ENCODE peak calls at places on chromosomes 3 and 15, in eight cellular contexts. One of them, this sample, is unnamed.

GRCh38 chr3:39126532-39127071 is 19.1 kb downstream of the TTC21A start:
- DNase-seq in HCT116: no peak
- DNase-seq in mucosa of descending colon: no peak
- DNase-seq in fibroblast of lung: peak; percentile 77
- DNase-seq in upper lobe of right lung: no peak
- DNase-seq in lung: no peak
- DNase-seq in transverse colon: peak; percentile 56
- DNase-seq in tibial artery: no peak
- DNase-seq in this sample: no peak

GRCh38 chr3:110180733-110181132 is 843.4 kb upstream of the DPPA4 start:
- DNase-seq in mucosa of descending colon: no peak
- DNase-seq in tibial artery: peak; percentile 34
- DNase-seq in fibroblast of lung: peak; percentile 69
- DNase-seq in HCT116: no peak
- DNase-seq in transverse colon: no peak
- DNase-seq in upper lobe of right lung: no peak
- DNase-seq in lung: no peak
- DNase-seq in this sample: no peak

GRCh38 chr3:127718244-127718915 is 45.6 kb downstream of the ABTB1 start:
- DNase-seq in tibial artery: no peak
- DNase-seq in fibroblast of lung: no peak
- DNase-seq in HCT116: no peak
- DNase-seq in mucosa of descending colon: no peak
- DNase-seq in transverse colon: no peak
- DNase-seq in upper lobe of right lung: no peak
- DNase-seq in lung: no peak
- DNase-seq in this sample: peak; percentile 22

GRCh38 chr3:128266453-128266852 is 113.2 kb downstream of the EEFSEC start:
- DNase-seq in fibroblast of lung: no peak
- DNase-seq in transverse colon: no peak
- DNase-seq in upper lobe of right lung: no peak
- DNase-seq in lung: no peak
- DNase-seq in tibial artery: no peak
- DNase-seq in HCT116: no peak
- DNase-seq in mucosa of descending colon: no peak
- DNase-seq in this sample: no peak

GRCh38 chr3:76199382-76199781 is 414.0 kb upstream of the ZNF717 start:
- DNase-seq in fibroblast of lung: peak; percentile 61
- DNase-seq in mucosa of descending colon: no peak
- DNase-seq in lung: no peak
- DNase-seq in transverse colon: no peak
- DNase-seq in HCT116: no peak
- DNase-seq in tibial artery: no peak
- DNase-seq in upper lobe of right lung: no peak
- DNase-seq in this sample: no peak

GRCh38 chr3:64031540-64032533 is 8.5 kb upstream of the PSMD6 start:
- DNase-seq in mucosa of descending colon: no peak
- DNase-seq in fibroblast of lung: no peak
- DNase-seq in tibial artery: no peak
- DNase-seq in upper lobe of right lung: no peak
- DNase-seq in lung: no peak
- DNase-seq in HCT116: no peak
- DNase-seq in transverse colon: no peak
- DNase-seq in this sample: no peak

GRCh38 chr15:69170597-69170996 is 10.2 kb downstream of the GLCE start:
- DNase-seq in transverse colon: no peak
- DNase-seq in fibroblast of lung: no peak
- DNase-seq in tibial artery: no peak
- DNase-seq in upper lobe of right lung: no peak
- DNase-seq in HCT116: no peak
- DNase-seq in lung: no peak
- DNase-seq in mucosa of descending colon: no peak
- DNase-seq in this sample: no peak

GRCh38 chr3:115351193-115351592 is 204.1 kb upstream of the ZBTB20 start:
- DNase-seq in lung: no peak
- DNase-seq in fibroblast of lung: no peak
- DNase-seq in transverse colon: no peak
- DNase-seq in HCT116: no peak
- DNase-seq in mucosa of descending colon: no peak
- DNase-seq in upper lobe of right lung: no peak
- DNase-seq in tibial artery: no peak
- DNase-seq in this sample: no peak

GRCh38 chr15:70259030-70259424 is 161.3 kb upstream of the TLE3 start:
- DNase-seq in mucosa of descending colon: peak; percentile 55
- DNase-seq in upper lobe of right lung: peak; percentile 82
- DNase-seq in lung: peak; percentile 65
- DNase-seq in fibroblast of lung: peak; percentile 66
- DNase-seq in transverse colon: peak; percentile 65
- DNase-seq in tibial artery: peak; percentile 81
- DNase-seq in HCT116: no peak
- DNase-seq in this sample: no peak

GRCh38 chr15:86231864-86232801 is 152.5 kb downstream of the AGBL1 start:
- DNase-seq in transverse colon: peak; percentile 17
- DNase-seq in upper lobe of right lung: no peak
- DNase-seq in fibroblast of lung: peak; percentile 25
- DNase-seq in tibial artery: no peak
- DNase-seq in HCT116: no peak
- DNase-seq in lung: no peak
- DNase-seq in mucosa of descending colon: peak; percentile 30
- DNase-seq in this sample: peak; percentile 73

GRCh38 chr3:61181874-61182273 is 69.4 kb downstream of the FHIT start:
- DNase-seq in fibroblast of lung: peak; percentile 81
- DNase-seq in lung: no peak
- DNase-seq in tibial artery: no peak
- DNase-seq in HCT116: peak; percentile 76
- DNase-seq in upper lobe of right lung: no peak
- DNase-seq in mucosa of descending colon: no peak
- DNase-seq in transverse colon: no peak
- DNase-seq in this sample: no peak

GRCh38 chr15:23629234-23629805 is 18.3 kb downstream of the MAGEL2 start:
- DNase-seq in HCT116: no peak
- DNase-seq in lung: no peak
- DNase-seq in transverse colon: no peak
- DNase-seq in fibroblast of lung: no peak
- DNase-seq in tibial artery: no peak
- DNase-seq in mucosa of descending colon: no peak
- DNase-seq in upper lobe of right lung: no peak
- DNase-seq in this sample: no peak

GRCh38 chr15:67999320-68000100 is 54.6 kb upstream of the PIAS1 start:
- DNase-seq in mucosa of descending colon: no peak
- DNase-seq in transverse colon: no peak
- DNase-seq in lung: no peak
- DNase-seq in upper lobe of right lung: no peak
- DNase-seq in fibroblast of lung: no peak
- DNase-seq in HCT116: no peak
- DNase-seq in tibial artery: no peak
- DNase-seq in this sample: no peak

GRCh38 chr15:68000754-68001153 is 53.4 kb upstream of the PIAS1 start:
- DNase-seq in fibroblast of lung: no peak
- DNase-seq in mucosa of descending colon: no peak
- DNase-seq in upper lobe of right lung: no peak
- DNase-seq in tibial artery: no peak
- DNase-seq in transverse colon: no peak
- DNase-seq in lung: no peak
- DNase-seq in HCT116: no peak
- DNase-seq in this sample: no peak

GRCh38 chr15:68003297-68003696 is 50.8 kb upstream of the PIAS1 start:
- DNase-seq in fibroblast of lung: no peak
- DNase-seq in upper lobe of right lung: no peak
- DNase-seq in HCT116: no peak
- DNase-seq in transverse colon: no peak
- DNase-seq in lung: no peak
- DNase-seq in mucosa of descending colon: no peak
- DNase-seq in tibial artery: no peak
- DNase-seq in this sample: no peak

GRCh38 chr15:67998599-67999122 is 55.5 kb upstream of the PIAS1 start:
- DNase-seq in upper lobe of right lung: no peak
- DNase-seq in fibroblast of lung: peak; percentile 37
- DNase-seq in tibial artery: no peak
- DNase-seq in transverse colon: peak; percentile 79
- DNase-seq in mucosa of descending colon: peak; percentile 84
- DNase-seq in lung: no peak
- DNase-seq in HCT116: no peak
- DNase-seq in this sample: no peak

DNA sequence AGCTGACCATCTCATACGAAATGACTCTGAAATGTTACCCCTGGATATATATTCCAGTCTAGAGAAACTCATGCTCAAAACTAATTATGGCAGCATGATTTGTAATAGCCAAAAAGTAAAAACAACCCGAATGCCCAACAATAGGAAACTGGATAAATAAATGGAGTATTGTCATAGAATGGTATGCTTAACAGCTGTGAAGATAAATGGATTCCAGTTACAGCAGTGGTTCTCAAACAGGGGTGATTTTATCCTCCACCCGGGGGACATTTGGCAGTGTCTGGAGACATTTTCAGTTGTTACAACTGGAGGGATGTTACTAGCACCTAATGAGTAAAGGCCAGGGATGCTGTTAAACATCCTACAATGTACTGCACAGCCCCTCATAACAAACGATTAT is 52.3 kb upstream of the PIAS1 start:
- DNase-seq in HCT116: no peak
- DNase-seq in tibial artery: no peak
- DNase-seq in upper lobe of right lung: no peak
- DNase-seq in mucosa of descending colon: no peak
- DNase-seq in transverse colon: no peak
- DNase-seq in lung: no peak
- DNase-seq in fibroblast of lung: no peak
- DNase-seq in this sample: no peak
- H3K4me3 ChIP-seq in HCT116: no peak overlapping the region
- H3K4me3 ChIP-seq in tibial artery: no peak overlapping the region
- H3K4me3 ChIP-seq in upper lobe of right lung: no peak overlapping the region
- H3K4me3 ChIP-seq in mucosa of descending colon: no peak overlapping the region
- H3K4me3 ChIP-seq in transverse colon: no peak overlapping the region
- H3K4me3 ChIP-seq in lung: no peak overlapping the region
- H3K4me3 ChIP-seq in fibroblast of lung: no peak overlapping the region
- H3K4me3 ChIP-seq in this sample: no peak overlapping the region

GRCh38 chr3:129611446-129611800 is 4.9 kb upstream of the PLXND1 start:
- DNase-seq in mucosa of descending colon: no peak
- DNase-seq in HCT116: no peak
- DNase-seq in lung: no peak
- DNase-seq in upper lobe of right lung: no peak
- DNase-seq in fibroblast of lung: no peak
- DNase-seq in transverse colon: no peak
- DNase-seq in tibial artery: no peak
- DNase-seq in this sample: no peak
- H3K4me1 ChIP-seq in mucosa of descending colon: no peaks in the 10 kb centered on the region
- H3K4me1 ChIP-seq in HCT116: peaks cover 3% of the 10 kb centered on the region
- H3K4me1 ChIP-seq in lung: peaks cover 47% of the 10 kb centered on the region
- H3K4me1 ChIP-seq in upper lobe of right lung: peaks cover 70% of the 10 kb centered on the region
- H3K4me1 ChIP-seq in fibroblast of lung: peaks cover 13% of the 10 kb centered on the region
- H3K4me1 ChIP-seq in transverse colon: peaks cover 9% of the 10 kb centered on the region
- H3K4me1 ChIP-seq in tibial artery: peaks cover 42% of the 10 kb centered on the region
- H3K4me1 ChIP-seq in this sample: no peaks in the 10 kb centered on the region

GRCh38 chr3:191003742-191004141 is 141.2 kb upstream of the GMNC start:
- DNase-seq in lung: no peak
- DNase-seq in HCT116: no peak
- DNase-seq in transverse colon: no peak
- DNase-seq in mucosa of descending colon: no peak
- DNase-seq in tibial artery: no peak
- DNase-seq in upper lobe of right lung: no peak
- DNase-seq in fibroblast of lung: no peak
- DNase-seq in this sample: no peak

GRCh38 chr3:191008074-191008473 is 145.6 kb upstream of the GMNC start:
- DNase-seq in upper lobe of right lung: no peak
- DNase-seq in lung: no peak
- DNase-seq in tibial artery: no peak
- DNase-seq in mucosa of descending colon: no peak
- DNase-seq in transverse colon: no peak
- DNase-seq in HCT116: no peak
- DNase-seq in fibroblast of lung: no peak
- DNase-seq in this sample: no peak

GRCh38 chr3:191005790-191006189 is 143.3 kb upstream of the GMNC start:
- DNase-seq in mucosa of descending colon: no peak
- DNase-seq in tibial artery: no peak
- DNase-seq in upper lobe of right lung: no peak
- DNase-seq in HCT116: no peak
- DNase-seq in fibroblast of lung: no peak
- DNase-seq in transverse colon: no peak
- DNase-seq in lung: no peak
- DNase-seq in this sample: no peak
- TF ChIP-seq CTCF in mucosa of descending colon: no peak
- TF ChIP-seq CTCF in tibial artery: no peak
- TF ChIP-seq CTCF in upper lobe of right lung: no peak
- TF ChIP-seq CTCF in HCT116: no peak
- TF ChIP-seq CTCF in fibroblast of lung: no peak
- TF ChIP-seq CTCF in transverse colon: no peak
- TF ChIP-seq CTCF in lung: no peak
- TF ChIP-seq CTCF in this sample: no peak

DNA sequence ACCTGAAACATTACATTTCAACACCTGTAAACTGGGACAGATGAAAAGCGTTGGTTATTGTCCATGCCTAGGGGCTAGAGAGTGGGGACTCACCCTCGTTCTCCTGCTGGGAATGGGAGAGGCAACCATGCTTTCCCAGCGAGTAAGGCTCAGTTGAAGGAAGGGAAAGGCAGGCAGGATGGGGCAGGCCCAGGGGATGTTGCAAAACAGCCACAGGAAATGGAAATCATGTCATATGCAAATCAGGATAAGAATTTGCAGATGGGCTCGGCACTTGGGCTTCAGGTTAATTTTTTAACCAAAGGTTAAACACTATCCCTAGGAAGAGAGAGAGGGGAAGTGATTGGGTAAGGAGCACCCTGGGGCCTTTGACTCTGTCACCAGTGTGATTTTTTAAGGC is 14.5 kb upstream of the PLA2G4E start:
- DNase-seq in mucosa of descending colon: no peak
- DNase-seq in fibroblast of lung: no peak
- DNase-seq in upper lobe of right lung: no peak
- DNase-seq in tibial artery: no peak
- DNase-seq in transverse colon: peak; percentile 41
- DNase-seq in HCT116: no peak
- DNase-seq in lung: peak; percentile 56
- DNase-seq in this sample: peak; percentile 90
- H3K4me3 ChIP-seq in mucosa of descending colon: no peak overlapping the region
- H3K4me3 ChIP-seq in fibroblast of lung: no peak overlapping the region
- H3K4me3 ChIP-seq in upper lobe of right lung: no peak overlapping the region
- H3K4me3 ChIP-seq in tibial artery: no peak overlapping the region
- H3K4me3 ChIP-seq in transverse colon: no peak overlapping the region
- H3K4me3 ChIP-seq in HCT116: no peak overlapping the region
- H3K4me3 ChIP-seq in lung: no peak overlapping the region
- H3K4me3 ChIP-seq in this sample: no peak overlapping the region